ENCODE peak calls at places on chromosomes 16 and 17, in nine cellular contexts. E, K, D, N, J, Z, G, M and O are unnamed samples.

GRCh38 chr16:1055557-1055924 is 17.0 kb upstream of the SSTR5 start:
- DNase-seq in D (no peak), E (no peak), Z (no peak), G (no peak), N (no peak), M (no peak), J (no peak), K (no peak), O (no peak)

GRCh38 chr16:75535211-75535843 is 581 bp downstream of the CHST5 start:
- DNase-seq in N (no peak), M (no peak), Z (no peak), J (no peak), G (no peak), D (no peak), K (no peak), E (no peak), O (no peak)

GRCh38 chr17:44389723-44390202 is 314 bp upstream of the ITGA2B start:
- DNase-seq in G (no peak), D (no peak), M (no peak), Z (peak), N (no peak), K (no peak), E (no peak), J (no peak), O (no peak)

GRCh38 chr17:17767497-17768286 is 69.1 kb downstream of the SREBF1 start:
- DNase-seq in K (no peak), J (no peak), Z (no peak), M (no peak), G (no peak), N (no peak), E (no peak), D (no peak), O (peak)

GRCh38 chr17:42421479-42422332 is 1.4 kb downstream of the CAVIN1 start:
- DNase-seq in N (no peak), J (peak), Z (no peak), D (peak), K (peak), G (no peak), E (no peak), M (no peak), O (no peak)

GRCh38 chr17:2214047-2214717 is 89.4 kb downstream of the SMG6 start:
- DNase-seq in N (no peak), E (no peak), G (no peak), K (no peak), D (no peak), J (peak), Z (no peak), M (no peak), O (no peak)

GRCh38 chr17:57403241-57403640 is 146.9 kb downstream of the MSI2 start:
- DNase-seq in J (no peak), Z (no peak), D (no peak), N (no peak), K (no peak), G (no peak), E (no peak), M (no peak), O (no peak)

GRCh38 chr16:48958681-48959080 is 323.0 kb downstream of the CBLN1 start:
- DNase-seq in E (no peak), D (no peak), M (no peak), Z (no peak), N (no peak), K (no peak), J (no peak), G (no peak), O (no peak)

GRCh38 chr17:66165537-66166123 is 26.3 kb downstream of the CEP112 start:
- DNase-seq in K (peak), E (peak), J (peak), G (peak), Z (no peak), D (no peak), N (peak), M (no peak), O (peak)

GRCh38 chr16:17331991-17332390 is 138.8 kb downstream of the XYLT1 start:
- DNase-seq in K (no peak), M (no peak), Z (no peak), E (no peak), D (no peak), G (no peak), N (no peak), J (no peak), O (no peak)

GRCh38 chr17:4156750-4157381 is 13.9 kb downstream of the CYB5D2 start:
- DNase-seq in M (no peak), E (peak), J (no peak), Z (no peak), K (no peak), D (no peak), G (no peak), N (no peak), O (no peak)